ENCODE peak calls at places on chromosomes 6 and 20, in four cellular contexts. One of them, this sample, is unnamed.

GRCh38 chr20:10619427-10619826 is 54.4 kb downstream of the JAG1 start:
- DNase-seq in HepG2: no peak
- DNase-seq in K562: no peak
- DNase-seq in H1: no peak
- DNase-seq in this sample: no peak

GRCh38 chr6:110960014-110960390 is 1.5 kb downstream of the GTF3C6 start:
- DNase-seq in H1: no peak
- DNase-seq in HepG2: peak; percentile 11
- DNase-seq in K562: no peak
- DNase-seq in this sample: no peak

GRCh38 chr6:52647199-52647598 is 23.7 kb upstream of the TMEM14A start:
- DNase-seq in H1: no peak
- DNase-seq in HepG2: no peak
- DNase-seq in K562: no peak
- DNase-seq in this sample: no peak

GRCh38 chr6:131061771-131062160 is 1.3 kb downstream of the EPB41L2 start:
- DNase-seq in K562: no peak
- DNase-seq in H1: no peak
- DNase-seq in HepG2: no peak
- DNase-seq in this sample: no peak

GRCh38 chr6:128410584-128410983 is 109.8 kb downstream of the PTPRK start:
- DNase-seq in H1: no peak
- DNase-seq in HepG2: no peak
- DNase-seq in K562: no peak
- DNase-seq in this sample: no peak

GRCh38 chr20:18634501-18634900 is 46.6 kb downstream of the DTD1 start:
- DNase-seq in HepG2: no peak
- DNase-seq in H1: no peak
- DNase-seq in K562: no peak
- DNase-seq in this sample: no peak

GRCh38 chr6:127923135-127923534 is 22.3 kb upstream of the THEMIS start:
- DNase-seq in HepG2: no peak
- DNase-seq in K562: no peak
- DNase-seq in H1: no peak
- DNase-seq in this sample: no peak

GRCh38 chr20:21719592-21720214 is 14.2 kb downstream of the PAX1 start:
- DNase-seq in HepG2: peak; percentile 68
- DNase-seq in K562: peak; percentile 53
- DNase-seq in H1: peak; percentile 81
- DNase-seq in this sample: peak; percentile 12

GRCh38 chr6:40315055-40315454 is 272.1 kb downstream of the LRFN2 start:
- DNase-seq in HepG2: no peak
- DNase-seq in K562: no peak
- DNase-seq in H1: no peak
- DNase-seq in this sample: no peak

GRCh38 chr20:38076548-38076947 is 43.0 kb downstream of the RPRD1B start:
- DNase-seq in H1: no peak
- DNase-seq in K562: no peak
- DNase-seq in HepG2: no peak
- DNase-seq in this sample: no peak

GRCh38 chr6:141165012-141165411 is 967.7 kb upstream of the GJE1 start:
- DNase-seq in H1: no peak
- DNase-seq in K562: no peak
- DNase-seq in HepG2: no peak
- DNase-seq in this sample: no peak

GRCh38 chr6:125149256-125150144 is 4.1 kb upstream of the TPD52L1 start:
- DNase-seq in H1: no peak
- DNase-seq in K562: no peak
- DNase-seq in HepG2: no peak
- DNase-seq in this sample: no peak

GRCh38 chr20:1434571-1435336 is 31.9 kb downstream of the NSFL1C start:
- DNase-seq in H1: no peak
- DNase-seq in K562: peak; percentile 89
- DNase-seq in HepG2: no peak
- DNase-seq in this sample: peak; percentile 78

GRCh38 chr20:34663213-34663943 is 13.5 kb downstream of the PIGU start:
- DNase-seq in HepG2: no peak
- DNase-seq in H1: no peak
- DNase-seq in K562: no peak
- DNase-seq in this sample: no peak

GRCh38 chr6:46491789-46492547 is 719 bp upstream of the RCAN2 start:
- DNase-seq in K562: no peak
- DNase-seq in H1: peak; percentile 74
- DNase-seq in HepG2: peak; percentile 6
- DNase-seq in this sample: no peak

GRCh38 chr20:19288636-19289035 is 76.2 kb downstream of the SLC24A3 start:
- DNase-seq in K562: no peak
- DNase-seq in HepG2: no peak
- DNase-seq in H1: no peak
- DNase-seq in this sample: no peak

GRCh38 chr6:34680802-34681515 is 15.6 kb downstream of the ILRUN start:
- DNase-seq in HepG2: no peak
- DNase-seq in K562: no peak
- DNase-seq in H1: no peak
- DNase-seq in this sample: no peak

GRCh38 chr6:8006208-8006607 is 58.0 kb downstream of the BLOC1S5 start:
- DNase-seq in K562: peak; percentile 51
- DNase-seq in H1: no peak
- DNase-seq in HepG2: peak; percentile 48
- DNase-seq in this sample: no peak

GRCh38 chr20:59055302-59055701 is 12.7 kb upstream of the PRELID3B start:
- DNase-seq in K562: no peak
- DNase-seq in HepG2: no peak
- DNase-seq in H1: no peak
- DNase-seq in this sample: no peak

GRCh38 chr6:32156891-32157290 is 3.0 kb downstream of the PPT2 start:
- DNase-seq in K562: no peak
- DNase-seq in HepG2: no peak
- DNase-seq in H1: no peak
- DNase-seq in this sample: no peak

GRCh38 chr6:23498013-23498412 is 628.0 kb upstream of the NRSN1 start:
- DNase-seq in K562: no peak
- DNase-seq in HepG2: no peak
- DNase-seq in H1: no peak
- DNase-seq in this sample: no peak

GRCh38 chr6:12148841-12149240 is 136.7 kb downstream of the HIVEP1 start:
- DNase-seq in HepG2: no peak
- DNase-seq in K562: no peak
- DNase-seq in H1: no peak
- DNase-seq in this sample: no peak

GRCh38 chr6:27889275-27889627 is 22.9 kb downstream of the OR2B2 start:
- DNase-seq in HepG2: no peak
- DNase-seq in K562: peak; percentile 50
- DNase-seq in H1: no peak
- DNase-seq in this sample: no peak

GRCh38 chr20:8428988-8429387 is 296.9 kb downstream of the PLCB1 start:
- DNase-seq in K562: no peak
- DNase-seq in H1: no peak
- DNase-seq in HepG2: no peak
- DNase-seq in this sample: no peak

GRCh38 chr20:35134472-35134871 is 12.7 kb downstream of the EDEM2 start:
- DNase-seq in K562: no peak
- DNase-seq in HepG2: no peak
- DNase-seq in H1: no peak
- DNase-seq in this sample: no peak

GRCh38 chr6:56890683-56891429 is 64.1 kb upstream of the BEND6 start:
- DNase-seq in K562: peak; percentile 75
- DNase-seq in H1: no peak
- DNase-seq in HepG2: no peak
- DNase-seq in this sample: peak; percentile 92

GRCh38 chr20:62925420-62926228 is 681 bp downstream of the DIDO1 start:
- DNase-seq in H1: no peak
- DNase-seq in HepG2: no peak
- DNase-seq in K562: peak; percentile 61
- DNase-seq in this sample: no peak

GRCh38 chr6:90343581-90343980 is 46.9 kb upstream of the BACH2 start:
- DNase-seq in K562: peak; percentile 27
- DNase-seq in HepG2: no peak
- DNase-seq in H1: no peak
- DNase-seq in this sample: no peak
- TF ChIP-seq SRF in K562: no peak
- TF ChIP-seq SRF in HepG2: no peak
- TF ChIP-seq SRF in H1: no peak
- TF ChIP-seq SRF in this sample: no peak

GRCh38 chr20:49325981-49326380 is 48.1 kb upstream of the ZNFX1 start:
- DNase-seq in HepG2: no peak
- DNase-seq in H1: no peak
- DNase-seq in K562: no peak
- DNase-seq in this sample: no peak
- TF ChIP-seq HDAC2 in HepG2: no peak
- TF ChIP-seq HDAC2 in H1: no peak
- TF ChIP-seq HDAC2 in K562: no peak
- TF ChIP-seq HDAC2 in this sample: no peak

DNA sequence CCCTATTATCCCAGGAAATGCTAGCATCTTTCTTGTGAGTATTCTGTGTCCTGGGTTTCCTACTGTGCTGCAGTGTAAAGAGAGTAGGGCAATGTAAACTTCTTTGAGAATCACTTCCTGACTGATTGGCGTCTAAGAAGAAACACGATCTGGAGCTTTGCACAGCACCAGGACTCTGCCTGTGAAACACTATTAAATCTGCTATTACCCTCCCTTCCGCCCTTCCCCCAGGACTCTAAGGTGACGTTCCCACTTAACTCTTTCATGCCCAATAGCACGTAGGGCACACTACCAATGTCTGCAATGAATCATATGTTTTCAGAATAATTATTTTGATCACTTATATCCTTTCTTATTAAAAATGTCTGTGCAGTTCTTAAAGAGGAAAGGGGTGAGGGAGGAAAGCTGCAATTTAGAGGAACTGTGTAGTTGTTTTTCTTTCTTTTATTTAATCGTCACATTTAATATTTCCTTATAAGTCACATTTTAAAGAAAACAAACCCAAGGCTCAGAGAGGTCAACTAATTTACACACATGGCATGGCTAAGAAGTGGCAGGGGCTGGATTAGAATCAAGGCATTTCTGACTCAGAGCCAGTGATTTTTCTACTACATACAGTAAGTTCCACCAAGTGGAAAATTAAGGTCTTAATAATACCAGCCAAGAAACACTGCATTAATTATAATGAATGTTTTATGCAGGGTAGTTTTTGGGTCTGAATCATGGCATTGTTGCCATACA is 607.5 kb upstream of the CITED2 start:
- DNase-seq in H1: no peak
- DNase-seq in HepG2: no peak
- DNase-seq in K562: peak; percentile 47
- DNase-seq in this sample: no peak
- TF ChIP-seq USF2 in H1: no peak
- TF ChIP-seq USF2 in HepG2: no peak
- TF ChIP-seq USF2 in K562: no peak
- TF ChIP-seq USF2 in this sample: no peak

GRCh38 chr6:13272131-13273046 is 55.9 kb downstream of the TBC1D7 start:
- DNase-seq in H1: no peak
- DNase-seq in K562: peak; percentile 85
- DNase-seq in HepG2: no peak
- DNase-seq in this sample: peak; percentile 67
- TF ChIP-seq SRF in H1: no peak
- TF ChIP-seq SRF in K562: no peak
- TF ChIP-seq SRF in HepG2: no peak
- TF ChIP-seq SRF in this sample: peak; percentile 38

GRCh38 chr6:54586251-54586650 is 260.3 kb upstream of the FAM83B start:
- DNase-seq in H1: no peak
- DNase-seq in HepG2: no peak
- DNase-seq in K562: no peak
- DNase-seq in this sample: no peak
- TF ChIP-seq HDAC2 in H1: no peak
- TF ChIP-seq HDAC2 in HepG2: no peak
- TF ChIP-seq HDAC2 in K562: no peak
- TF ChIP-seq HDAC2 in this sample: no peak